ENCODE peak calls at places on chromosome 16, in eight cellular contexts. Y, M, H, Q, K, U, X and N are unnamed samples.

GRCh38 chr16:81808933-81809480 is 29.9 kb downstream of the PLCG2 start:
- DNase-seq in Y (no peak), M (peak), H (no peak), Q (no peak), K (no peak), U (no peak), X (no peak), N (no peak)

GRCh38 chr16:51429041-51429440 is 278.0 kb upstream of the SALL1 start:
- DNase-seq in Y (no peak), M (no peak), H (no peak), Q (no peak), K (no peak), U (no peak), X (no peak), N (no peak)

GRCh38 chr16:7167651-7168050 is 165.0 kb upstream of the RBFOX1 start:
- DNase-seq in Y (no peak), M (no peak), H (no peak), Q (no peak), K (no peak), U (no peak), X (no peak), N (no peak)

GRCh38 chr16:12016166-12016947 is 39.8 kb downstream of the SNX29 start:
- DNase-seq in Y (peak), M (no peak), H (no peak), Q (no peak), K (no peak), U (no peak), X (no peak), N (no peak)

GRCh38 chr16:69397821-69398521 is 12.2 kb upstream of the TERF2 start:
- DNase-seq in Y (peak), M (no peak), H (peak), Q (peak), K (no peak), U (peak), X (peak), N (no peak)

GRCh38 chr16:86616906-86617305 is 38.6 kb downstream of the FOXL1 start:
- DNase-seq in Y (no peak), M (no peak), H (no peak), Q (no peak), K (no peak), U (no peak), X (no peak), N (no peak)

GRCh38 chr16:17358350-17358749 is 112.4 kb downstream of the XYLT1 start:
- DNase-seq in Y (no peak), M (no peak), H (no peak), Q (no peak), K (no peak), U (no peak), X (no peak), N (no peak)

GRCh38 chr16:83717308-83717707 is 90.5 kb upstream of the HSBP1 start:
- DNase-seq in Y (no peak), M (no peak), H (peak), Q (no peak), K (no peak), U (no peak), X (no peak), N (no peak)

GRCh38 chr16:78639775-78640174 is 540.3 kb downstream of the WWOX start:
- DNase-seq in Y (no peak), M (no peak), H (no peak), Q (no peak), K (no peak), U (no peak), X (no peak), N (no peak)

GRCh38 chr16:11250786-11251524 is 5.0 kb downstream of the SOCS1 start:
- DNase-seq in Y (no peak), M (no peak), H (no peak), Q (no peak), K (no peak), U (no peak), X (no peak), N (no peak)

GRCh38 chr16:85042606-85043005 is 15.0 kb downstream of the KIAA0513 start:
- DNase-seq in Y (no peak), M (no peak), H (no peak), Q (no peak), K (no peak), U (no peak), X (no peak), N (no peak)

GRCh38 chr16:14501331-14502255 is 128.5 kb downstream of the PARN start:
- DNase-seq in Y (peak), M (no peak), H (peak), Q (peak), K (peak), U (peak), X (peak), N (no peak)

GRCh38 chr16:11159189-11159588 is 96.8 kb downstream of the SOCS1 start:
- DNase-seq in Y (no peak), M (no peak), H (no peak), Q (no peak), K (no peak), U (no peak), X (no peak), N (no peak)

GRCh38 chr16:78461496-78461938 is 362.1 kb downstream of the WWOX start:
- DNase-seq in Y (no peak), M (no peak), H (no peak), Q (peak), K (no peak), U (no peak), X (no peak), N (no peak)

GRCh38 chr16:84386044-84386443 is 17.7 kb downstream of the ATP2C2 start:
- DNase-seq in Y (no peak), M (no peak), H (no peak), Q (no peak), K (no peak), U (no peak), X (no peak), N (no peak)

GRCh38 chr16:68436581-68436980 is 11.7 kb downstream of the SMPD3 start:
- DNase-seq in Y (no peak), M (no peak), H (peak), Q (no peak), K (no peak), U (peak), X (no peak), N (no peak)

GRCh38 chr16:81551141-81551808 is 106.7 kb downstream of the CMIP start:
- DNase-seq in Y (peak), M (peak), H (no peak), Q (no peak), K (no peak), U (no peak), X (peak), N (no peak)

DNA sequence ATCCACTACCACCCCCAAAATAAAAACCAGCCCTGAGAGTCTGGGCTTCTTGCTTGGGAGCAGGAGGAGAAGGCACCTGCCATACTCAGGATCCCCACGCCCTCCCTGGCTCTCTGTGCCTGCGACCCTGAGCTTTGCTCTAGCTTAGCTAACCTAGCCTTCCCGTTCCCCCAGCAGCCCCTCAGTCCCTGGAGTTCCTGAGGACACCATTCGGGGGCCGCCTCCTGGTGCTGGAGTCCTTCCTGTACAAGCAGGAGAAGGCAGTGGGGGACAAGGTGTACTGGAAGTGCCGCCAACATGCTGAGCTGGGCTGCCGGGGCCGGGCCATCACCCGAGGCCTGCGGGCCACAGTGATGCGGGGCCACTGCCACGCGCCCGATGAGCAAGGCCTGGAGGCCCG is 18.5 kb downstream of the FLYWCH1 start:
- DNase-seq in Y (no peak), M (peak), H (no peak), Q (no peak), K (no peak), U (no peak), X (no peak), N (no peak)
- TF ChIP-seq CTCF in Y (no peak), M (no peak), H (no peak), Q (no peak), K (no peak), U (no peak), X (no peak), N (no peak)

DNA sequence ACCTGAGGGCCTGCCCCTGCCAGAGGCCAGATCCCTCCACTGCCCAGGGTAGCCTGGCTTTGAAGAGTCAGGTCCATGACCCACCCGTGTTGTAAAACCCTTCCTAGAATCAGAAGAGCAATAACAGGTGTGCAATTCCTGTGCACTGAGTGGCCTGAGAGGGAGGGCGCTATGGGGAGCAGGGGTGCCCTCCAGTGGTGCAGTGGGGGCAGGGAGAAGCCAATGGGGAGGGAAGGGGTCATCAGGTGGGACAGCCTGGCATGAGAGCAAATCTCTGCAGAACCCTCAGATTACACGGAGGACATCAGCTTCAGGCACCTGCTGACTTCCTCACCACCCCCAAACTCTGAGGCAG is 72.9 kb upstream of the ZNF469 start:
- DNase-seq in Y (no peak), M (no peak), H (no peak), Q (no peak), K (no peak), U (no peak), X (no peak), N (no peak)
- TF ChIP-seq CTCF in Y (peak), M (no peak), H (peak), Q (no peak), K (no peak), U (no peak), X (no peak), N (no peak)

GRCh38 chr16:89410794-89411309 is 79.5 kb downstream of the ANKRD11 start:
- DNase-seq in Y (peak), M (no peak), H (no peak), Q (no peak), K (peak), U (no peak), X (peak), N (no peak)
- TF ChIP-seq CTCF in Y (no peak), M (no peak), H (no peak), Q (no peak), K (no peak), U (no peak), X (peak), N (no peak)

GRCh38 chr16:46662123-46662522 is 26.9 kb downstream of the VPS35 start:
- DNase-seq in Y (no peak), M (no peak), H (no peak), Q (no peak), K (no peak), U (no peak), X (no peak), N (no peak)

DNA sequence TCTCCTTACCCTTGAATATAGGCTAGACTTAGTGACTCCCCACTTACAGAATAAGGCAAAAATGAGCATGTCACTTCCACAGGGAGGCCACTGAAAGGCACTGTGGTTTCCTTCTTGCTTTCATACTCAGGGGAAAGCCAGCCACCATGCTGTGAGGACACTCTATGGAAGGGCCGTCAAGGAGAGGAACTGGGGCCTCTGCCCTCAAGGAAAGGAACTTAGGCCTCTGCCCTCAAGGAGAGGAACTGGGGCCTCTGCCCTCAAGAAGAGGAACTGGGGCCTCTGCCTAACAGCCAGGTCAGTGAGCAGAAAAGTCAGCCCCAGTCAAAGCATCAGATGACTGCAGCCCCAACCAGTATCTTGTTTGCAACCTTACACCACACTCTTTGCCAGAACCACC is 30.1 kb downstream of the VPS35 start:
- DNase-seq in Y (no peak), M (peak), H (no peak), Q (no peak), K (no peak), U (no peak), X (no peak), N (no peak)
- TF ChIP-seq CTCF in Y (no peak), M (no peak), H (no peak), Q (no peak), K (no peak), U (no peak), X (no peak), N (no peak)

DNA sequence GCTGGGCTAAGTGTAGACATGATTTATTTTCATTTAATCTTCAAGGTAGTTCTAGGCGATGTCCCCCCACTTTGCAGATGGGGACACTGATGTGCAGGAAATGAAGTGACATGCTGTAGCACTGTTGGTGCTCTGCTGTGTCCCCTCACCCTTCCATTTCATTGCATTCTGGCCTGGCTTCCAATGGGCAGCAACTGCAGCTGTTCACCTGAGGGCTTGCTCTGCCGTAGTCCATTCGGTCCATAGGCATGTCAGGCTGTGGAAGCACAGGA is 124.0 kb downstream of the PRKCB start:
- DNase-seq in Y (no peak), M (no peak), H (no peak), Q (no peak), K (no peak), U (no peak), X (no peak), N (no peak)
- TF ChIP-seq CTCF in Y (no peak), M (no peak), H (no peak), Q (no peak), K (no peak), U (no peak), X (no peak), N (no peak)